ENCODE peak calls at places on chromosomes 4 and X, in six cellular contexts. T, A, E, F, V and Z are unnamed samples.

GRCh38 chrX:34654939-34655338 is 2.1 kb downstream of the TMEM47 start:
- DNase-seq in T (no peak), A (no peak), E (no peak), F (no peak), V (peak; percentile 54), Z (peak; percentile 15)

GRCh38 chrX:70231666-70232065 is 2.8 kb upstream of the AWAT1 start:
- DNase-seq in T (no peak), A (no peak), E (no peak), F (no peak), V (no peak), Z (no peak)

GRCh38 chr4:17492058-17492741 is 19.7 kb downstream of the QDPR start:
- DNase-seq in T (no peak), A (no peak), E (no peak), F (no peak), V (no peak), Z (no peak)

GRCh38 chr4:53498712-53499111 is 92.6 kb downstream of the LNX1 start:
- DNase-seq in T (no peak), A (no peak), E (no peak), F (no peak), V (no peak), Z (no peak)

GRCh38 chrX:102883491-102883890 is 53.6 kb upstream of the RAB40AL start:
- DNase-seq in T (no peak), A (no peak), E (no peak), F (no peak), V (no peak), Z (no peak)

GRCh38 chr4:110268352-110268751 is 69.9 kb upstream of the ELOVL6 start:
- DNase-seq in T (no peak), A (no peak), E (no peak), F (no peak), V (no peak), Z (no peak)

GRCh38 chr4:29005838-29006237 is 1714.3 kb upstream of the PCDH7 start:
- DNase-seq in T (no peak), A (no peak), E (no peak), F (no peak), V (no peak), Z (no peak)

GRCh38 chrX:23228950-23229448 is 105.7 kb upstream of the PTCHD1 start:
- DNase-seq in T (no peak), A (no peak), E (no peak), F (no peak), V (no peak), Z (peak; percentile 22)

GRCh38 chrX:146264763-146265375 is 447.2 kb downstream of the SLITRK2 start:
- DNase-seq in T (no peak), A (no peak), E (no peak), F (no peak), V (no peak), Z (no peak)

GRCh38 chrX:155071694-155072215 is 447 bp downstream of the BRCC3 start:
- DNase-seq in T (no peak), A (no peak), E (no peak), F (no peak), V (no peak), Z (peak; percentile 1)

GRCh38 chr4:145954924-145955339 is 16.3 kb upstream of the ZNF827 start:
- DNase-seq in T (no peak), A (no peak), E (peak; percentile 51), F (no peak), V (peak; percentile 70), Z (peak; percentile 10)

GRCh38 chrX:47189906-47190305 is 3.7 kb upstream of the UBA1 start:
- DNase-seq in T (no peak), A (peak; percentile 23), E (no peak), F (no peak), V (no peak), Z (no peak)

GRCh38 chr4:125389713-125390112 is 75.0 kb downstream of the FAT4 start:
- DNase-seq in T (no peak), A (no peak), E (peak; percentile 92), F (no peak), V (peak; percentile 83), Z (peak; percentile 59)

GRCh38 chrX:44343412-44343942 is at the start of gene EFHC2:
- DNase-seq in T (peak; percentile 59), A (peak; percentile 53), E (no peak), F (peak; percentile 69), V (peak; percentile 1), Z (no peak)

GRCh38 chrX:13367950-13368349 is 48.1 kb upstream of the ATXN3L start:
- DNase-seq in T (no peak), A (no peak), E (no peak), F (no peak), V (no peak), Z (no peak)

GRCh38 chrX:50081282-50081955 is 119.4 kb downstream of the AKAP4 start:
- DNase-seq in T (peak; percentile 42), A (no peak), E (peak; percentile 2), F (no peak), V (peak; percentile 34), Z (no peak)

GRCh38 chr4:1202526-1203378 is 30.4 kb upstream of the SPON2 start:
- DNase-seq in T (peak; percentile 23), A (peak; percentile 34), E (no peak), F (no peak), V (no peak), Z (no peak)

GRCh38 chrX:140505421-140506337 is 810 bp upstream of the SOX3 start:
- DNase-seq in T (no peak), A (no peak), E (no peak), F (no peak), V (no peak), Z (no peak)

GRCh38 chr4:21991537-21991936 is 43.0 kb upstream of the KCNIP4 start:
- DNase-seq in T (no peak), A (no peak), E (no peak), F (no peak), V (no peak), Z (no peak)

GRCh38 chr4:74675673-74676279 is 118.5 kb downstream of the BTC start:
- DNase-seq in T (no peak), A (no peak), E (peak; percentile 48), F (no peak), V (peak; percentile 70), Z (peak; percentile 48)